ENCODE peak calls at places on chromosomes 1 and 21, in six cellular contexts. One of them, this sample, is unnamed.

GRCh38 chr1:21294266-21295058 is 4.2 kb upstream of the ECE1 start:
- DNase-seq in neuronal stem cell: no peak
- DNase-seq in IMR-90: no peak
- DNase-seq in mesendoderm: no peak
- DNase-seq in mesenchymal stem cell: peak; percentile 58
- DNase-seq in H9: no peak
- DNase-seq in this sample: no peak

GRCh38 chr21:35606136-35606535 is 454.2 kb downstream of the SETD4 start:
- DNase-seq in IMR-90: no peak
- DNase-seq in H9: no peak
- DNase-seq in mesendoderm: no peak
- DNase-seq in neuronal stem cell: no peak
- DNase-seq in mesenchymal stem cell: no peak
- DNase-seq in this sample: no peak

GRCh38 chr1:145994391-145995120 is 1.8 kb downstream of the TXNIP start:
- DNase-seq in mesenchymal stem cell: no peak
- DNase-seq in neuronal stem cell: no peak
- DNase-seq in H9: no peak
- DNase-seq in IMR-90: no peak
- DNase-seq in mesendoderm: no peak
- DNase-seq in this sample: no peak

GRCh38 chr1:226571901-226572300 is 23.3 kb downstream of the STUM start:
- DNase-seq in mesenchymal stem cell: no peak
- DNase-seq in neuronal stem cell: no peak
- DNase-seq in mesendoderm: no peak
- DNase-seq in IMR-90: no peak
- DNase-seq in H9: no peak
- DNase-seq in this sample: no peak

GRCh38 chr1:24803220-24803619 is 58.0 kb downstream of the CLIC4 start:
- DNase-seq in mesenchymal stem cell: no peak
- DNase-seq in mesendoderm: no peak
- DNase-seq in IMR-90: no peak
- DNase-seq in neuronal stem cell: no peak
- DNase-seq in H9: no peak
- DNase-seq in this sample: no peak

GRCh38 chr1:54051936-54052469 is 1.0 kb downstream of the TMEM59 start:
- DNase-seq in mesendoderm: peak; percentile 5
- DNase-seq in H9: no peak
- DNase-seq in mesenchymal stem cell: no peak
- DNase-seq in IMR-90: no peak
- DNase-seq in neuronal stem cell: no peak
- DNase-seq in this sample: no peak

GRCh38 chr1:210645582-210646257 is 317.0 kb downstream of the HHAT start:
- DNase-seq in mesenchymal stem cell: peak; percentile 44
- DNase-seq in IMR-90: peak; percentile 12
- DNase-seq in neuronal stem cell: no peak
- DNase-seq in H9: no peak
- DNase-seq in mesendoderm: no peak
- DNase-seq in this sample: no peak

GRCh38 chr1:116934586-116935207 is 25.0 kb downstream of the PTGFRN start:
- DNase-seq in neuronal stem cell: no peak
- DNase-seq in H9: no peak
- DNase-seq in mesendoderm: peak; percentile 62
- DNase-seq in mesenchymal stem cell: peak; percentile 14
- DNase-seq in IMR-90: no peak
- DNase-seq in this sample: no peak

GRCh38 chr21:38654580-38654979 is 151.1 kb upstream of the ETS2 start:
- DNase-seq in H9: no peak
- DNase-seq in mesenchymal stem cell: no peak
- DNase-seq in neuronal stem cell: no peak
- DNase-seq in IMR-90: no peak
- DNase-seq in mesendoderm: no peak
- DNase-seq in this sample: no peak

GRCh38 chr1:221543529-221544120 is 198.3 kb downstream of the DUSP10 start:
- DNase-seq in mesendoderm: peak; percentile 51
- DNase-seq in H9: no peak
- DNase-seq in neuronal stem cell: no peak
- DNase-seq in mesenchymal stem cell: peak; percentile 48
- DNase-seq in IMR-90: peak; percentile 54
- DNase-seq in this sample: no peak

GRCh38 chr1:6691507-6691906 is 10.1 kb downstream of the DNAJC11 start:
- DNase-seq in H9: no peak
- DNase-seq in mesenchymal stem cell: no peak
- DNase-seq in IMR-90: no peak
- DNase-seq in neuronal stem cell: no peak
- DNase-seq in mesendoderm: no peak
- DNase-seq in this sample: no peak

GRCh38 chr1:243447342-243447741 is 191.5 kb downstream of the SDCCAG8 start:
- DNase-seq in mesenchymal stem cell: peak; percentile 67
- DNase-seq in neuronal stem cell: no peak
- DNase-seq in IMR-90: peak; percentile 62
- DNase-seq in mesendoderm: no peak
- DNase-seq in H9: no peak
- DNase-seq in this sample: no peak

GRCh38 chr1:16396591-16396990 is 29.5 kb downstream of the SZRD1 start:
- DNase-seq in H9: no peak
- DNase-seq in IMR-90: peak; percentile 84
- DNase-seq in mesenchymal stem cell: peak; percentile 35
- DNase-seq in mesendoderm: no peak
- DNase-seq in neuronal stem cell: no peak
- DNase-seq in this sample: no peak

GRCh38 chr1:229643996-229644748 is 18.1 kb downstream of the URB2 start:
- DNase-seq in IMR-90: no peak
- DNase-seq in mesendoderm: no peak
- DNase-seq in neuronal stem cell: no peak
- DNase-seq in mesenchymal stem cell: peak; percentile 46
- DNase-seq in H9: no peak
- DNase-seq in this sample: no peak

GRCh38 chr21:41446571-41446970 is 20.5 kb downstream of the MX1 start:
- DNase-seq in H9: no peak
- DNase-seq in neuronal stem cell: no peak
- DNase-seq in mesendoderm: peak; percentile 15
- DNase-seq in mesenchymal stem cell: no peak
- DNase-seq in IMR-90: no peak
- DNase-seq in this sample: no peak

GRCh38 chr21:14744368-14744767 is 198.3 kb upstream of the SAMSN1 start:
- DNase-seq in mesenchymal stem cell: no peak
- DNase-seq in neuronal stem cell: no peak
- DNase-seq in H9: no peak
- DNase-seq in IMR-90: no peak
- DNase-seq in mesendoderm: no peak
- DNase-seq in this sample: no peak

GRCh38 chr1:162191396-162192322 is 122.2 kb downstream of the NOS1AP start:
- DNase-seq in mesendoderm: peak; percentile 91
- DNase-seq in IMR-90: no peak
- DNase-seq in neuronal stem cell: no peak
- DNase-seq in H9: no peak
- DNase-seq in mesenchymal stem cell: no peak
- DNase-seq in this sample: no peak

GRCh38 chr1:165645654-165646366 is 14.8 kb downstream of the MGST3 start:
- DNase-seq in IMR-90: no peak
- DNase-seq in mesendoderm: no peak
- DNase-seq in mesenchymal stem cell: no peak
- DNase-seq in neuronal stem cell: no peak
- DNase-seq in H9: no peak
- DNase-seq in this sample: no peak

GRCh38 chr1:110011527-110012041 is 22.8 kb upstream of the STRIP1 start:
- DNase-seq in mesenchymal stem cell: peak; percentile 77
- DNase-seq in mesendoderm: peak; percentile 80
- DNase-seq in neuronal stem cell: no peak
- DNase-seq in H9: peak; percentile 39
- DNase-seq in IMR-90: peak; percentile 73
- DNase-seq in this sample: peak; percentile 49

GRCh38 chr1:171434717-171435346 is 50.5 kb upstream of the PRRC2C start:
- DNase-seq in IMR-90: peak; percentile 84
- DNase-seq in H9: no peak
- DNase-seq in neuronal stem cell: no peak
- DNase-seq in mesendoderm: no peak
- DNase-seq in mesenchymal stem cell: peak; percentile 83
- DNase-seq in this sample: no peak

GRCh38 chr1:169874229-169874628 is 19.5 kb downstream of the SCYL3 start:
- DNase-seq in neuronal stem cell: no peak
- DNase-seq in mesenchymal stem cell: peak; percentile 87
- DNase-seq in H9: no peak
- DNase-seq in IMR-90: peak; percentile 84
- DNase-seq in mesendoderm: no peak
- DNase-seq in this sample: no peak

GRCh38 chr21:17554619-17555472 is 42.0 kb downstream of the CXADR start:
- DNase-seq in neuronal stem cell: peak; percentile 14
- DNase-seq in IMR-90: peak; percentile 10
- DNase-seq in mesendoderm: peak; percentile 74
- DNase-seq in H9: no peak
- DNase-seq in mesenchymal stem cell: no peak
- DNase-seq in this sample: no peak

DNA sequence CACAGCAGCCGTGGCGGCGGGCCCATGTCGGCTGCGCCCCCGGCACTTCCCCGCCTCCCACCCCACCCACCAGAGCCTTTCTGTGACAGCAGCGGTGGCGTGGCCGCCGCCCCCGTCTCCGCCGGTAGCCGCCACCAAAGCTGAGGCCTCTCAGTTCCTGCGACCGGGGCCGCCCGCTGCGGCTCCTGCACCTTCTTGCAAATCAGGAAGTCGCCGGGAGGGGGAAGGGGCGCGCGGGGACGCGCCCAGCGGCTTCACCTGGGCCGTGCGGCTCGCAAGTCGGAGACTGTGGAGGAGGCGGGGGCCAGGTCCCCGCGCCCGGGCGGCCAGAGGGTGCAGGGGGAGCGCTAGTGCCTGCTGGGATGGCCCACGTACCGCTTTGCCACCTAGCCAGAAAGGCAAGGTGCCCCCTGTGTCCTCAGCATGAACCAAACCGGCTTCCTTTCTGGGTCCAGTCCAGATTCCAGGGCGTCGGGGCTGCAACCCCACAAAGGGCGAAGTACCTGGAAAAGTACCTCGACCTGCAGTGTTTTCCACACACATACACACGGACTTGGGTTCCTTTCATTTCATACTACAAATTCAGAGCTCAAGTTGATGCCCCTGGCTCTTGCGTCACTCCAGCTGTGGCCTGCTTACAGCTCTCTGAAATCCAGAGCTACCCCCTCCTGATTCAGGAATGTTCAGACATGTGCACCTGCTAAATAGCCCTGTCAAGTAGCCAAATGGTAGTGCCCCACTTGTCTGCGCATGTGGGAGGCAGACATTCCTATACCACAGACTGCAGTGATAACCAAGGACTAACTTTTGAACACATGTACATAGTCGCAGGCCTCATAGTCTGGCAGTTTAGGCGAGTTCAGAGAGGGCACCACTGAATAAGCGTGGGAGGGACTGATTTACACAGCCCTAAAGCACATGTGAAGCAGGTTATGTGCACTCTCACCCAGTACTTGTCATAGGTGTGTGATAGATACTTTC is at the start of gene DENND1B:
- DNase-seq in mesendoderm: peak; percentile 80
- DNase-seq in neuronal stem cell: peak; percentile 62
- DNase-seq in H9: peak; percentile 84
- DNase-seq in IMR-90: peak; percentile 61
- DNase-seq in mesenchymal stem cell: peak; percentile 52
- DNase-seq in this sample: no peak
- H3K4ac ChIP-seq in mesendoderm: no peak within 1 kb of the TSS
- H3K4ac ChIP-seq in neuronal stem cell: no peak within 1 kb of the TSS
- H3K4ac ChIP-seq in H9: no peak within 1 kb of the TSS
- H3K4ac ChIP-seq in IMR-90: peak within 1 kb of the TSS; percentile 86
- H3K4ac ChIP-seq in mesenchymal stem cell: peak within 1 kb of the TSS; percentile 94
- H3K4ac ChIP-seq in this sample: no peak within 1 kb of the TSS

DNA sequence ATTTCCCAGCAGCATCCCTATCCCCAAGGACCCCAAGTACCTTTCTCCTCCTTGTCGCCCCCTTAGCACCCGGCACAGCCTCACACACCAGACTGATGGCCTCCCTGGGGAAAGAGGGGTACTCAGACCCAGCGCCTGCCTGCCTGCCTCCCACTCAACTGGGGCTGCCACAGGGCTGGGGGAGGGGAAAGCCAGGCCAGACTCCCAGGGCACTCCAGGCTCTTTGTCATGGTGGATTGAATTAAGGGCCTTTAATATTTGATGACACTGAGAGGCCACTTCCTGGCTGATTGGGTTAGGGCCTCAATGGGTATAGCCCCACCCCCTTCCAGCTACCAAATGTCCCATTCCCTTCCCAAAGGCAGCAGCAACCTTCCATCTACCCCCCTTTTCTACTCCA is 1.8 kb downstream of the SHC1 start:
- DNase-seq in H9: no peak
- DNase-seq in IMR-90: no peak
- DNase-seq in mesenchymal stem cell: no peak
- DNase-seq in neuronal stem cell: no peak
- DNase-seq in mesendoderm: peak; percentile 29
- DNase-seq in this sample: no peak
- H3K4ac ChIP-seq in H9: no peak overlapping the region
- H3K4ac ChIP-seq in IMR-90: peak overlapping the region; percentile 92
- H3K4ac ChIP-seq in mesenchymal stem cell: peak overlapping the region; percentile 5
- H3K4ac ChIP-seq in neuronal stem cell: no peak overlapping the region
- H3K4ac ChIP-seq in mesendoderm: no peak overlapping the region
- H3K4ac ChIP-seq in this sample: no peak overlapping the region

GRCh38 chr1:161021168-161021958 is 411 bp upstream of the F11R start:
- DNase-seq in mesenchymal stem cell: peak; percentile 58
- DNase-seq in neuronal stem cell: peak; percentile 47
- DNase-seq in H9: peak; percentile 100
- DNase-seq in IMR-90: peak; percentile 20
- DNase-seq in mesendoderm: peak; percentile 100
- DNase-seq in this sample: peak; percentile 93
- H3K4ac ChIP-seq in mesenchymal stem cell: no peak overlapping the region
- H3K4ac ChIP-seq in neuronal stem cell: no peak overlapping the region
- H3K4ac ChIP-seq in H9: no peak overlapping the region
- H3K4ac ChIP-seq in IMR-90: no peak overlapping the region
- H3K4ac ChIP-seq in mesendoderm: peak overlapping the region; percentile 5
- H3K4ac ChIP-seq in this sample: no peak overlapping the region

GRCh38 chr1:1304331-1305299 is 3.1 kb downstream of the ACAP3 start:
- DNase-seq in mesendoderm: peak; percentile 93
- DNase-seq in mesenchymal stem cell: peak; percentile 92
- DNase-seq in IMR-90: peak; percentile 84
- DNase-seq in H9: peak; percentile 85
- DNase-seq in neuronal stem cell: no peak
- DNase-seq in this sample: peak; percentile 83
- H3K4ac ChIP-seq in mesendoderm: no peak overlapping the region
- H3K4ac ChIP-seq in mesenchymal stem cell: peak overlapping the region; percentile 96
- H3K4ac ChIP-seq in IMR-90: peak overlapping the region; percentile 90
- H3K4ac ChIP-seq in H9: no peak overlapping the region
- H3K4ac ChIP-seq in neuronal stem cell: no peak overlapping the region
- H3K4ac ChIP-seq in this sample: no peak overlapping the region

GRCh38 chr1:9314711-9315379 is 22.2 kb downstream of the SPSB1 start:
- DNase-seq in neuronal stem cell: no peak
- DNase-seq in IMR-90: no peak
- DNase-seq in mesendoderm: no peak
- DNase-seq in H9: no peak
- DNase-seq in mesenchymal stem cell: no peak
- DNase-seq in this sample: no peak
- H3K4ac ChIP-seq in neuronal stem cell: no peak overlapping the region
- H3K4ac ChIP-seq in IMR-90: peak overlapping the region; percentile 77
- H3K4ac ChIP-seq in mesendoderm: no peak overlapping the region
- H3K4ac ChIP-seq in H9: no peak overlapping the region
- H3K4ac ChIP-seq in mesenchymal stem cell: no peak overlapping the region
- H3K4ac ChIP-seq in this sample: no peak overlapping the region

GRCh38 chr1:111212634-111213335 is 12.3 kb upstream of the DENND2D start:
- DNase-seq in H9: no peak
- DNase-seq in mesenchymal stem cell: no peak
- DNase-seq in IMR-90: no peak
- DNase-seq in neuronal stem cell: no peak
- DNase-seq in mesendoderm: peak; percentile 44
- DNase-seq in this sample: no peak
- H3K4ac ChIP-seq in H9: no peak overlapping the region
- H3K4ac ChIP-seq in mesenchymal stem cell: no peak overlapping the region
- H3K4ac ChIP-seq in IMR-90: peak overlapping the region; percentile 9
- H3K4ac ChIP-seq in neuronal stem cell: peak overlapping the region; percentile 79
- H3K4ac ChIP-seq in mesendoderm: peak overlapping the region; percentile 44
- H3K4ac ChIP-seq in this sample: no peak overlapping the region